ENCODE peak calls at places on chromosome 15, in six cellular contexts. One of them, this sample, is unnamed.

GRCh38 chr15:85581495-85581894 is 201.1 kb downstream of the AKAP13 start:
- DNase-seq in IMR-90: no peak
- DNase-seq in H9: no peak
- DNase-seq in mesenchymal stem cell: no peak
- DNase-seq in H1: no peak
- DNase-seq in mesendoderm: no peak
- DNase-seq in this sample: no peak

GRCh38 chr15:71649894-71650293 is 160.5 kb upstream of the NR2E3 start:
- DNase-seq in IMR-90: peak; percentile 18
- DNase-seq in H9: no peak
- DNase-seq in mesenchymal stem cell: no peak
- DNase-seq in H1: no peak
- DNase-seq in mesendoderm: no peak
- DNase-seq in this sample: no peak

GRCh38 chr15:55587321-55588069 is 650 bp downstream of the PYGO1 start:
- DNase-seq in IMR-90: peak; percentile 47
- DNase-seq in H9: peak; percentile 43
- DNase-seq in mesenchymal stem cell: peak; percentile 72
- DNase-seq in H1: no peak
- DNase-seq in mesendoderm: peak; percentile 74
- DNase-seq in this sample: peak; percentile 59

GRCh38 chr15:48861813-48862431 is 16.0 kb upstream of the EID1 start:
- DNase-seq in IMR-90: peak; percentile 82
- DNase-seq in H9: no peak
- DNase-seq in mesenchymal stem cell: peak; percentile 73
- DNase-seq in H1: no peak
- DNase-seq in mesendoderm: peak; percentile 68
- DNase-seq in this sample: peak; percentile 56

GRCh38 chr15:83300826-83301225 is 16.4 kb upstream of the BNC1 start:
- DNase-seq in IMR-90: peak; percentile 42
- DNase-seq in H9: no peak
- DNase-seq in mesenchymal stem cell: no peak
- DNase-seq in H1: no peak
- DNase-seq in mesendoderm: no peak
- DNase-seq in this sample: no peak

GRCh38 chr15:45393851-45394250 is 15.5 kb upstream of the GATM start:
- DNase-seq in IMR-90: no peak
- DNase-seq in H9: peak; percentile 41
- DNase-seq in mesenchymal stem cell: peak; percentile 19
- DNase-seq in H1: no peak
- DNase-seq in mesendoderm: peak; percentile 73
- DNase-seq in this sample: no peak

GRCh38 chr15:64197425-64197824 is 34.6 kb upstream of the PPIB start:
- DNase-seq in IMR-90: no peak
- DNase-seq in H9: no peak
- DNase-seq in mesenchymal stem cell: no peak
- DNase-seq in H1: no peak
- DNase-seq in mesendoderm: no peak
- DNase-seq in this sample: no peak

GRCh38 chr15:58329781-58330467 is 101.9 kb upstream of the LIPC start:
- DNase-seq in IMR-90: no peak
- DNase-seq in H9: no peak
- DNase-seq in mesenchymal stem cell: peak; percentile 55
- DNase-seq in H1: no peak
- DNase-seq in mesendoderm: peak; percentile 54
- DNase-seq in this sample: no peak

GRCh38 chr15:72116680-72117447 is 1.1 kb downstream of the MYO9A start:
- DNase-seq in IMR-90: peak; percentile 18
- DNase-seq in H9: no peak
- DNase-seq in mesenchymal stem cell: no peak
- DNase-seq in H1: peak; percentile 9
- DNase-seq in mesendoderm: peak; percentile 56
- DNase-seq in this sample: no peak

GRCh38 chr15:58361291-58361759 is 70.5 kb upstream of the LIPC start:
- DNase-seq in IMR-90: peak; percentile 99
- DNase-seq in H9: no peak
- DNase-seq in mesenchymal stem cell: peak; percentile 98
- DNase-seq in H1: no peak
- DNase-seq in mesendoderm: no peak
- DNase-seq in this sample: no peak

GRCh38 chr15:83854950-83855707 is 201.2 kb downstream of the ADAMTSL3 start:
- DNase-seq in IMR-90: peak; percentile 41
- DNase-seq in H9: no peak
- DNase-seq in mesenchymal stem cell: no peak
- DNase-seq in H1: no peak
- DNase-seq in mesendoderm: peak; percentile 11
- DNase-seq in this sample: no peak

GRCh38 chr15:48360841-48361240 is 29.6 kb downstream of the DUT start:
- DNase-seq in IMR-90: peak; percentile 32
- DNase-seq in H9: no peak
- DNase-seq in mesenchymal stem cell: peak; percentile 53
- DNase-seq in H1: no peak
- DNase-seq in mesendoderm: peak; percentile 51
- DNase-seq in this sample: no peak

GRCh38 chr15:73369073-73369694 is 426 bp upstream of the HCN4 start:
- DNase-seq in IMR-90: no peak
- DNase-seq in H9: no peak
- DNase-seq in mesenchymal stem cell: no peak
- DNase-seq in H1: no peak
- DNase-seq in mesendoderm: no peak
- DNase-seq in this sample: no peak

GRCh38 chr15:25238126-25238525 is 200.7 kb downstream of the UBE3A start:
- DNase-seq in IMR-90: no peak
- DNase-seq in H9: no peak
- DNase-seq in mesenchymal stem cell: no peak
- DNase-seq in H1: no peak
- DNase-seq in mesendoderm: no peak
- DNase-seq in this sample: no peak

GRCh38 chr15:29556385-29556784 is 265.9 kb downstream of the TJP1 start:
- DNase-seq in IMR-90: no peak
- DNase-seq in H9: no peak
- DNase-seq in mesenchymal stem cell: no peak
- DNase-seq in H1: no peak
- DNase-seq in mesendoderm: no peak
- DNase-seq in this sample: no peak

GRCh38 chr15:60713096-60714084 is 234.4 kb upstream of the ICE2 start:
- DNase-seq in IMR-90: peak; percentile 81
- DNase-seq in H9: no peak
- DNase-seq in mesenchymal stem cell: peak; percentile 37
- DNase-seq in H1: no peak
- DNase-seq in mesendoderm: no peak
- DNase-seq in this sample: no peak

GRCh38 chr15:99438691-99439523 is 126.9 kb upstream of the MEF2A start:
- DNase-seq in IMR-90: no peak
- DNase-seq in H9: peak; percentile 25
- DNase-seq in mesenchymal stem cell: peak; percentile 41
- DNase-seq in H1: no peak
- DNase-seq in mesendoderm: no peak
- DNase-seq in this sample: no peak

GRCh38 chr15:41501191-41501917 is 7.7 kb downstream of the ITPKA start:
- DNase-seq in IMR-90: peak; percentile 44
- DNase-seq in H9: no peak
- DNase-seq in mesenchymal stem cell: peak; percentile 26
- DNase-seq in H1: no peak
- DNase-seq in mesendoderm: peak; percentile 61
- DNase-seq in this sample: peak; percentile 26

GRCh38 chr15:74784854-74785715 is 3.2 kb downstream of the CSK start:
- DNase-seq in IMR-90: no peak
- DNase-seq in H9: no peak
- DNase-seq in mesenchymal stem cell: no peak
- DNase-seq in H1: no peak
- DNase-seq in mesendoderm: no peak
- DNase-seq in this sample: no peak

GRCh38 chr15:25862469-25863066 is 559 bp downstream of the ATP10A start:
- DNase-seq in IMR-90: no peak
- DNase-seq in H9: peak; percentile 51
- DNase-seq in mesenchymal stem cell: no peak
- DNase-seq in H1: no peak
- DNase-seq in mesendoderm: peak; percentile 41
- DNase-seq in this sample: no peak

GRCh38 chr15:60395276-60396011 is 2.3 kb downstream of the ANXA2 start:
- DNase-seq in IMR-90: no peak
- DNase-seq in H9: no peak
- DNase-seq in mesenchymal stem cell: peak; percentile 26
- DNase-seq in H1: no peak
- DNase-seq in mesendoderm: no peak
- DNase-seq in this sample: no peak

GRCh38 chr15:67143646-67144045 is 78.2 kb downstream of the SMAD3 start:
- DNase-seq in IMR-90: no peak
- DNase-seq in H9: no peak
- DNase-seq in mesenchymal stem cell: peak; percentile 41
- DNase-seq in H1: no peak
- DNase-seq in mesendoderm: no peak
- DNase-seq in this sample: no peak

GRCh38 chr15:67140078-67140833 is 74.9 kb downstream of the SMAD3 start:
- DNase-seq in IMR-90: no peak
- DNase-seq in H9: no peak
- DNase-seq in mesenchymal stem cell: no peak
- DNase-seq in H1: no peak
- DNase-seq in mesendoderm: no peak
- DNase-seq in this sample: no peak

GRCh38 chr15:67144609-67145306 is 79.4 kb downstream of the SMAD3 start:
- DNase-seq in IMR-90: peak; percentile 96
- DNase-seq in H9: peak; percentile 67
- DNase-seq in mesenchymal stem cell: peak; percentile 100
- DNase-seq in H1: no peak
- DNase-seq in mesendoderm: peak; percentile 77
- DNase-seq in this sample: no peak

GRCh38 chr15:67145307-67145610 is 79.9 kb downstream of the SMAD3 start:
- DNase-seq in IMR-90: no peak
- DNase-seq in H9: no peak
- DNase-seq in mesenchymal stem cell: no peak
- DNase-seq in H1: no peak
- DNase-seq in mesendoderm: no peak
- DNase-seq in this sample: no peak

DNA sequence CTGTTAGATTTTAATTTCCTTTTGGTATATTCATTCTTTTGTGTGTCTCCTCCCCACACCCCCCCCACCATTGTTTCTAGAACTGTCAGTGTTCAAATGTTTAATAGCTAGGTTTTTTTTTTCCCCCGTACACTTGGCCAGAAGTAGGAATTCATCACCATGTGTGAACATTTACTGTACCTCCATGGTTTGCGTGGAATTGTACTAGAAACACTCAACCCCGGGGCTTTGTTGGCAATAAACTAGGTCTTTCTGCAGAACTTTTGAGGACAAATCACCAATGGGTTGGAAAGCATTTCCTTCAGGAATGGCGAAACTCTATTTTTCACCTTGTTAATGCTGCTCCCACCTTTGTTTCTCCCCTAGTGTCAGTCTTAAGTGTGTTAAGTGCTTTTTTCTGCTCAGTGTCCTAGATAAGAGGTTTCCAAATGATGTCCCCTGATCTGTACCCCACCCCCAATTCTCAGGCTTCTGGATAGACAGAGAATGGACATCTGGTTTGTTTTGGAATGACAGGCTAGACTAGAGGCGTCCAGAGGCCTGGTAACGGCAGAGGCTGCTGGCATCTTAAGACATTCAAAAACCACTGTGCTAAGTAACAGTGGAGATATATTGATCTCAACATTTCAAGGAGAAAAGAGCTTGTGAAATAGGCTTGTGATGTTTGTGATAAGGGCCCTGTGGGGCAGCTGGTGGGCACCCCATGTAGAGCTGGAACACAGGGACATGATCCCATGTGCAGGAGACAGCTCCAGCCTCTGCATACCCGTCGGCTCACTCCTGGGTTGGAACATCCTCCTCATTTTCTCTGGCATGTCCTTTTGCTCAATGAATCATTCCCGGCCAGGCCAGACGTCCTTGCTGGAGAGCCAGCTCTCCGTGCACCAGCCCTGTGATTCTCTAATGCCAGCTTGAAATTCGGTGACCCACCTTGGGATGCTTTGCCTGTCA is 77.0 kb downstream of the SMAD3 start:
- DNase-seq in IMR-90: peak; percentile 81
- DNase-seq in H9: no peak
- DNase-seq in mesenchymal stem cell: peak; percentile 94
- DNase-seq in H1: no peak
- DNase-seq in mesendoderm: no peak
- DNase-seq in this sample: no peak
- H3K4me2 ChIP-seq in IMR-90: peak overlapping the region; percentile 14
- H3K4me2 ChIP-seq in H9: no peak overlapping the region
- H3K4me2 ChIP-seq in mesenchymal stem cell: no peak overlapping the region
- H3K4me2 ChIP-seq in H1: no peak overlapping the region
- H3K4me2 ChIP-seq in mesendoderm: no peak overlapping the region
- H3K4me2 ChIP-seq in this sample: no peak overlapping the region

DNA sequence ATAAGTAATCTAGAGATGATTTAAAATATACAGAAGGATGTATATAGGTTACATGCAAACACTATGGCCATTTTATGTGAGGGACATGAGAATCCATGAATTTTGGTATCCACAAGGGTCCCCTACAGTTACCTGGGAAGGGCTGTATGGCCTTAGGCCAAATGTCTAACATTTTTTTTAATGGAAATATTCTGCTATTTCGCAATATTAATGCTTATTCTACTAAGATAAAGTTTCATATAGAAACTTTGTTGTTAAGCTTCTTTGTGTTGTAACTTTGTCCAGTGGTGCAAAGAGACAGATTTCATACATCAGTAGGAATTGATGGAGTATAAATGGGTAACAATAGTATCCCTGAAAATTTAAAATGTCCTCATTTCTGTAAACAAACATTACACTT is 233.4 kb upstream of the THBS1 start:
- DNase-seq in IMR-90: no peak
- DNase-seq in H9: no peak
- DNase-seq in mesenchymal stem cell: no peak
- DNase-seq in H1: no peak
- DNase-seq in mesendoderm: no peak
- DNase-seq in this sample: no peak
- H2BK15ac ChIP-seq in IMR-90: no peak overlapping the region
- H2BK15ac ChIP-seq in H9: no peak overlapping the region
- H2BK15ac ChIP-seq in mesenchymal stem cell: no peak overlapping the region
- H2BK15ac ChIP-seq in H1: no peak overlapping the region
- H2BK15ac ChIP-seq in mesendoderm: no peak overlapping the region
- H2BK15ac ChIP-seq in this sample: no peak overlapping the region

DNA sequence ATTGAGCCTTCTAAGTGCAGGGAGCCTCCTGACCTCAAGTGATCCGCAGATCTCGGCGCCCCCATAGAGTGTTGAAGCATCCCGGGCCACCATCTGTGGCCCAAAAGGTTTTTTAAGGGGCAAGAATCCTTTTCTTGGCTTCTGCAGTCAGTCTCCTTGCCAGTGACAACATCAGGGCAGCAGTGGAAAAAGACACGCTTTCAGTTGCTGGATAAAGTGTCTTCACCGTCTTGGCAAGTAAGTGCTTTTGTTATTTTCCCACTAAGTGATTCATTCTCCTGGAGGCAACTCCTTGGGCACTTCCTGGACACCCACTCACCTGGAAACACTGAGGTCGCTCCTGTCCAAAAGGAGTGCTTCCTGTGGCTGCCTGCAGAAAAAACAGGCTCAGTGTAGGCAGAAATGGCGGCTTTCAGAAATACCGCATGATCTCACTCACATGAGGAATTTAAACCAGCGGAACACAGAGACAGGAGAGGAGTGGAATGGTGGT is 71.7 kb upstream of the ABHD2 start:
- DNase-seq in IMR-90: peak; percentile 40
- DNase-seq in H9: no peak
- DNase-seq in mesenchymal stem cell: no peak
- DNase-seq in H1: no peak
- DNase-seq in mesendoderm: peak; percentile 23
- DNase-seq in this sample: no peak
- H3K4me2 ChIP-seq in IMR-90: no peak overlapping the region
- H3K4me2 ChIP-seq in H9: no peak overlapping the region
- H3K4me2 ChIP-seq in mesenchymal stem cell: no peak overlapping the region
- H3K4me2 ChIP-seq in H1: no peak overlapping the region
- H3K4me2 ChIP-seq in mesendoderm: no peak overlapping the region
- H3K4me2 ChIP-seq in this sample: no peak overlapping the region

GRCh38 chr15:76321602-76322001 is 10.3 kb upstream of the ETFA start:
- DNase-seq in IMR-90: no peak
- DNase-seq in H9: no peak
- DNase-seq in mesenchymal stem cell: no peak
- DNase-seq in H1: no peak
- DNase-seq in mesendoderm: no peak
- DNase-seq in this sample: no peak
- H2BK15ac ChIP-seq in IMR-90: no peak overlapping the region
- H2BK15ac ChIP-seq in H9: no peak overlapping the region
- H2BK15ac ChIP-seq in mesenchymal stem cell: no peak overlapping the region
- H2BK15ac ChIP-seq in H1: no peak overlapping the region
- H2BK15ac ChIP-seq in mesendoderm: no peak overlapping the region
- H2BK15ac ChIP-seq in this sample: no peak overlapping the region